ENCODE peak calls at places on chromosomes 12 and 14, in six cellular contexts. One of them, this sample, is unnamed.

GRCh38 chr12:46370792-46371717 is 1.5 kb downstream of the SLC38A2 start:
- DNase-seq in K562: peak; percentile 77
- DNase-seq in HepG2: peak; percentile 75
- DNase-seq in GM12878: no peak
- DNase-seq in IMR-90: peak; percentile 79
- DNase-seq in A549: peak; percentile 88
- DNase-seq in this sample: peak; percentile 90

GRCh38 chr12:88062464-88062863 is 33.3 kb upstream of the C12orf50 start:
- DNase-seq in IMR-90: no peak
- DNase-seq in A549: no peak
- DNase-seq in GM12878: peak; percentile 30
- DNase-seq in K562: no peak
- DNase-seq in HepG2: no peak
- DNase-seq in this sample: no peak

GRCh38 chr12:120220838-120221575 is 20.1 kb upstream of the RPLP0 start:
- DNase-seq in K562: no peak
- DNase-seq in GM12878: no peak
- DNase-seq in HepG2: peak; percentile 63
- DNase-seq in A549: no peak
- DNase-seq in IMR-90: no peak
- DNase-seq in this sample: no peak

GRCh38 chr12:89949457-89950195 is 241.0 kb upstream of the ATP2B1 start:
- DNase-seq in A549: peak; percentile 98
- DNase-seq in IMR-90: peak; percentile 64
- DNase-seq in GM12878: peak; percentile 83
- DNase-seq in HepG2: peak; percentile 9
- DNase-seq in K562: peak; percentile 8
- DNase-seq in this sample: peak; percentile 20

GRCh38 chr14:50520947-50521815 is 11.2 kb downstream of the MAP4K5 start:
- DNase-seq in K562: peak; percentile 7
- DNase-seq in HepG2: no peak
- DNase-seq in IMR-90: peak; percentile 95
- DNase-seq in A549: peak; percentile 66
- DNase-seq in GM12878: peak; percentile 56
- DNase-seq in this sample: no peak

GRCh38 chr14:79467837-79468236 is 743.5 kb downstream of the DIO2 start:
- DNase-seq in HepG2: no peak
- DNase-seq in GM12878: no peak
- DNase-seq in K562: no peak
- DNase-seq in IMR-90: no peak
- DNase-seq in A549: no peak
- DNase-seq in this sample: no peak

GRCh38 chr12:55970775-55971174 is 3.1 kb upstream of the RAB5B start:
- DNase-seq in GM12878: no peak
- DNase-seq in IMR-90: peak; percentile 85
- DNase-seq in K562: no peak
- DNase-seq in HepG2: no peak
- DNase-seq in A549: no peak
- DNase-seq in this sample: no peak

GRCh38 chr12:92378682-92379479 is 233.2 kb upstream of the BTG1 start:
- DNase-seq in K562: peak; percentile 77
- DNase-seq in IMR-90: no peak
- DNase-seq in A549: no peak
- DNase-seq in HepG2: no peak
- DNase-seq in GM12878: no peak
- DNase-seq in this sample: no peak

GRCh38 chr12:106226884-106227640 is 20.8 kb downstream of the CKAP4 start:
- DNase-seq in IMR-90: peak; percentile 55
- DNase-seq in A549: peak; percentile 69
- DNase-seq in K562: peak; percentile 53
- DNase-seq in HepG2: peak; percentile 55
- DNase-seq in GM12878: no peak
- DNase-seq in this sample: peak; percentile 70

GRCh38 chr12:122171399-122171798 is 2.6 kb downstream of the IL31 start:
- DNase-seq in HepG2: no peak
- DNase-seq in A549: no peak
- DNase-seq in IMR-90: no peak
- DNase-seq in GM12878: no peak
- DNase-seq in K562: no peak
- DNase-seq in this sample: no peak

GRCh38 chr12:122166422-122167327 is 7.3 kb downstream of the IL31 start:
- DNase-seq in IMR-90: no peak
- DNase-seq in A549: no peak
- DNase-seq in GM12878: peak; percentile 9
- DNase-seq in K562: no peak
- DNase-seq in HepG2: no peak
- DNase-seq in this sample: no peak

GRCh38 chr12:122168492-122168891 is 5.5 kb downstream of the IL31 start:
- DNase-seq in IMR-90: no peak
- DNase-seq in K562: no peak
- DNase-seq in GM12878: no peak
- DNase-seq in HepG2: no peak
- DNase-seq in A549: no peak
- DNase-seq in this sample: no peak

GRCh38 chr12:122162976-122163375 is 11.0 kb downstream of the IL31 start:
- DNase-seq in A549: no peak
- DNase-seq in K562: no peak
- DNase-seq in HepG2: no peak
- DNase-seq in IMR-90: no peak
- DNase-seq in GM12878: no peak
- DNase-seq in this sample: no peak

DNA sequence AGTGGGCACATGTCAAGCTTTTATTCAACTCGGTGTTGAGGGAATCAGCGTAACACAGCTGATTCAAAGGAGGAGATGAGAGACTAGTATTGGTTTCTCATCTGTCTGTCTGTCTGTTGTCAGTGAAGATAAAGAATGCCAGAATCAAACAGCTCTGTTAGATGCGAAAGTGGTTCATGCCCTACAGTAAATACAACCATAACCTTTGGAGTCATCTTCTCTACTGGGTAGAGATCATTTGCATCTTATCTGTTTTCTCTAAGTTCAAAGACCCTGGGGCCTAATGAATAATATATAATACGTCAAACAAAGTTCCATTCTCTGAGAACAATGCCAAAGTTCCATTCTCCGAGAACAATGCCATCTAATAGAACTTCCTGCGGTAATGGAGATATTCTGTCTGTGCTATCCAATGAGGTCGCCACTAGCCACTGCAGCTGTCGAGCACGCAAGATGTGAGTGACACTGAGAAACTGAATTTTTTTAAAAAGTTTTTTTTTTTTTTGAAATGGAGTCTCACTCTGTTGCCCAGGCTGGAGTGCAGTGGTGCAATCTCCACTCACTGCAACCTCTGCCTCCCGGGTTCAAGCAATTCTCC is 6.6 kb downstream of the IL31 start:
- DNase-seq in IMR-90: no peak
- DNase-seq in K562: no peak
- DNase-seq in A549: no peak
- DNase-seq in HepG2: peak; percentile 22
- DNase-seq in GM12878: no peak
- DNase-seq in this sample: no peak
- TF ChIP-seq BHLHE40 in IMR-90: no peak
- TF ChIP-seq BHLHE40 in K562: no peak
- TF ChIP-seq BHLHE40 in A549: no peak
- TF ChIP-seq BHLHE40 in HepG2: no peak
- TF ChIP-seq BHLHE40 in GM12878: no peak
- TF ChIP-seq BHLHE40 in this sample: no peak

DNA sequence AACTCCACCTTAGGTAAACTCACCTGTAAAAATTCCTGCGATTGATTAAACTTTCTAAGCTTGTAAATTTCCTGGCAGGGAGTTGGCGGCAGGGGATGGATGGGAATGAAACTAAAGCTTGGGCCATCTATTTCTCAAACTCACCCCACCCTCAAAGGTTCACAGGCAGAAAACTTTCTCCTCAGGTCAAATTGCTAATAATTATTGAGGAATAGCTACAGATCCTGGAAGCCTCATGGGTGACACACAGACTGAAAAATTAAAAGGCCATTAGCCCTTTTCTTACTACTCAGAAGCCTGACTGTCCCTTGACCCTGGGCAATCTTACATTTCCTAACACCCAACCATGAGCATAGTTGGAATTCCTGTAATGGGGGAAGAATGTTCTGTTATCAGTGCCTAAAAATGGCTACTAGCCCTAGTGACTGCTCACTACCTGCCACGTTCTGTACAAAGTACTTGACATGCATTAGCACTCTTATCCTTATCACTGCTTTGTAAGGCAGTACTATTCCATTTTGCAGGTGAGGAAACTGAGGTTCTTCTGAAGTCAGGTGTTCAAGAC is 12.4 kb upstream of the SYNDIG1L start:
- DNase-seq in GM12878: no peak
- DNase-seq in A549: no peak
- DNase-seq in IMR-90: no peak
- DNase-seq in K562: no peak
- DNase-seq in HepG2: no peak
- DNase-seq in this sample: no peak
- TF ChIP-seq BHLHE40 in GM12878: no peak
- TF ChIP-seq BHLHE40 in A549: no peak
- TF ChIP-seq BHLHE40 in IMR-90: no peak
- TF ChIP-seq BHLHE40 in K562: no peak
- TF ChIP-seq BHLHE40 in HepG2: no peak
- TF ChIP-seq BHLHE40 in this sample: no peak

GRCh38 chr14:54881761-54882401 is 20.7 kb downstream of the GCH1 start:
- DNase-seq in A549: no peak
- DNase-seq in IMR-90: peak; percentile 35
- DNase-seq in HepG2: no peak
- DNase-seq in K562: no peak
- DNase-seq in GM12878: no peak
- DNase-seq in this sample: no peak
- TF ChIP-seq BHLHE40 in A549: no peak
- TF ChIP-seq BHLHE40 in IMR-90: no peak
- TF ChIP-seq BHLHE40 in HepG2: no peak
- TF ChIP-seq BHLHE40 in K562: no peak
- TF ChIP-seq BHLHE40 in GM12878: no peak
- TF ChIP-seq BHLHE40 in this sample: no peak

GRCh38 chr14:20428802-20429201 is 7.2 kb downstream of the KLHL33 start:
- DNase-seq in IMR-90: no peak
- DNase-seq in A549: no peak
- DNase-seq in GM12878: no peak
- DNase-seq in K562: no peak
- DNase-seq in HepG2: no peak
- DNase-seq in this sample: no peak

GRCh38 chr14:20428010-20428365 is 8.0 kb downstream of the KLHL33 start:
- DNase-seq in K562: no peak
- DNase-seq in A549: no peak
- DNase-seq in IMR-90: no peak
- DNase-seq in GM12878: no peak
- DNase-seq in HepG2: no peak
- DNase-seq in this sample: no peak

GRCh38 chr14:20429801-20430669 is 5.9 kb downstream of the KLHL33 start:
- DNase-seq in GM12878: no peak
- DNase-seq in K562: peak; percentile 45
- DNase-seq in HepG2: peak; percentile 30
- DNase-seq in A549: no peak
- DNase-seq in IMR-90: no peak
- DNase-seq in this sample: no peak

GRCh38 chr14:20422886-20423285 is 9.6 kb upstream of the TEP1 start:
- DNase-seq in GM12878: no peak
- DNase-seq in A549: no peak
- DNase-seq in HepG2: no peak
- DNase-seq in K562: no peak
- DNase-seq in IMR-90: no peak
- DNase-seq in this sample: no peak

GRCh38 chr14:20427231-20428009 is 8.5 kb downstream of the KLHL33 start:
- DNase-seq in A549: peak; percentile 20
- DNase-seq in IMR-90: peak; percentile 71
- DNase-seq in GM12878: peak; percentile 71
- DNase-seq in HepG2: peak; percentile 68
- DNase-seq in K562: peak; percentile 33
- DNase-seq in this sample: no peak
- TF ChIP-seq BHLHE40 in A549: no peak
- TF ChIP-seq BHLHE40 in IMR-90: no peak
- TF ChIP-seq BHLHE40 in GM12878: peak; percentile 68
- TF ChIP-seq BHLHE40 in HepG2: no peak
- TF ChIP-seq BHLHE40 in K562: no peak
- TF ChIP-seq BHLHE40 in this sample: no peak

GRCh38 chr12:50059440-50060119 is 2.2 kb downstream of the ASIC1 start:
- DNase-seq in GM12878: no peak
- DNase-seq in K562: no peak
- DNase-seq in A549: no peak
- DNase-seq in IMR-90: peak; percentile 39
- DNase-seq in HepG2: no peak
- DNase-seq in this sample: no peak

GRCh38 chr12:50061172-50061571 is 3.8 kb downstream of the ASIC1 start:
- DNase-seq in GM12878: no peak
- DNase-seq in IMR-90: no peak
- DNase-seq in A549: no peak
- DNase-seq in K562: no peak
- DNase-seq in HepG2: no peak
- DNase-seq in this sample: no peak

GRCh38 chr12:50057896-50058670 is 687 bp downstream of the ASIC1 start:
- DNase-seq in HepG2: no peak
- DNase-seq in K562: peak; percentile 61
- DNase-seq in GM12878: no peak
- DNase-seq in IMR-90: no peak
- DNase-seq in A549: no peak
- DNase-seq in this sample: no peak

GRCh38 chr12:50058743-50059312 is 1.4 kb downstream of the ASIC1 start:
- DNase-seq in K562: no peak
- DNase-seq in IMR-90: no peak
- DNase-seq in GM12878: no peak
- DNase-seq in A549: no peak
- DNase-seq in HepG2: no peak
- DNase-seq in this sample: no peak

GRCh38 chr12:50060120-50060468 is 2.7 kb downstream of the ASIC1 start:
- DNase-seq in K562: no peak
- DNase-seq in IMR-90: no peak
- DNase-seq in HepG2: no peak
- DNase-seq in A549: no peak
- DNase-seq in GM12878: no peak
- DNase-seq in this sample: no peak
- TF ChIP-seq BHLHE40 in K562: no peak
- TF ChIP-seq BHLHE40 in IMR-90: no peak
- TF ChIP-seq BHLHE40 in HepG2: no peak
- TF ChIP-seq BHLHE40 in A549: no peak
- TF ChIP-seq BHLHE40 in GM12878: no peak
- TF ChIP-seq BHLHE40 in this sample: no peak